ENCODE peak calls at places on chromosome 3, in four cellular contexts. W, B, Z and Q are unnamed samples.

GRCh38 chr3:40185029-40185695 is 124.3 kb upstream of the EIF1B start:
- DNase-seq in W (peak; percentile 53), Z (no peak), B (no peak), Q (peak; percentile 53)

GRCh38 chr3:124812291-124813265 is 74.6 kb downstream of the ITGB5 start:
- DNase-seq in W (no peak), B (peak; percentile 94), Z (peak; percentile 9), Q (peak; percentile 33)

GRCh38 chr3:46495901-46496456 is 1.8 kb upstream of the RTP3 start:
- DNase-seq in B (no peak), W (no peak), Z (no peak), Q (peak; percentile 70)

GRCh38 chr3:29478671-29479070 is 197.8 kb downstream of the RBMS3 start:
- DNase-seq in W (no peak), B (no peak), Z (no peak), Q (no peak)

GRCh38 chr3:194121881-194122280 is 14.1 kb upstream of the HES1 start:
- DNase-seq in B (peak; percentile 49), Z (peak; percentile 48), W (no peak), Q (no peak)

GRCh38 chr3:39185959-39186691 is 6.3 kb downstream of the XIRP1 start:
- DNase-seq in Z (no peak), B (no peak), W (no peak), Q (no peak)

GRCh38 chr3:186413615-186414415 is 51.8 kb upstream of the DGKG start:
- DNase-seq in W (peak; percentile 17), B (no peak), Z (no peak), Q (peak; percentile 56)

GRCh38 chr3:46112296-46112695 is 85.0 kb upstream of the XCR1 start:
- DNase-seq in W (no peak), Z (no peak), B (no peak), Q (no peak)

GRCh38 chr3:129587061-129587460 is 19.4 kb downstream of the PLXND1 start:
- DNase-seq in Z (no peak), B (no peak), W (no peak), Q (no peak)

GRCh38 chr3:136186330-136186729 is 9.8 kb downstream of the MSL2 start:
- DNase-seq in Z (no peak), W (no peak), B (no peak), Q (peak; percentile 31)

GRCh38 chr3:122245513-122246174 is 62.2 kb downstream of the CASR start:
- DNase-seq in Z (no peak), B (no peak), W (no peak), Q (peak; percentile 48)

GRCh38 chr3:13657660-13658435 is 108.9 kb downstream of the FBLN2 start:
- DNase-seq in W (no peak), B (peak; percentile 95), Z (peak; percentile 29), Q (peak; percentile 47)

GRCh38 chr3:112770026-112770626 is 76.5 kb downstream of the CD200R1L start:
- DNase-seq in B (no peak), Z (peak; percentile 24), W (no peak), Q (peak; percentile 41)
- TF ChIP-seq MYC in B (no peak), Z (no peak), W (no peak), Q (no peak)

DNA sequence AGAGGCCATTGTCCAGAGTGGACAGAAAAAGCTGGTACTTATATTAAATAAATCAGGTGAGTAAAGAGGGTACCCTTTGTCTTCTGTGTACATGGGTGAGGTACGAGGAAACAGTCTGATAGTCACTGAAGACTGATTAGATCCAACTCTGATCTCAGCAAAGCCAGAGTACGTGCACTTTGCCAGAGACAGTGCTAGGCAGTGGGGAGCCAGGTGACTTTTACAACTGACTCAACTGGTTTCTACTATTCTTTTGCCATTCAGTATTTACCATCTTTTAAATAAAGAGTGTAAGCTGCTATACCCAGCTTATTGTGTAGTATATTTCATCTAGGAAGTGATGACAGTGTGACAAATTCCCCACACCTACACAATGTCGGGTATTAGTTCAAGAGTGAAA is 3.3 kb downstream of the GNL3 start:
- DNase-seq in W (no peak), B (no peak), Z (no peak), Q (no peak)
- TF ChIP-seq MYC in W (no peak), B (no peak), Z (no peak), Q (no peak)

DNA sequence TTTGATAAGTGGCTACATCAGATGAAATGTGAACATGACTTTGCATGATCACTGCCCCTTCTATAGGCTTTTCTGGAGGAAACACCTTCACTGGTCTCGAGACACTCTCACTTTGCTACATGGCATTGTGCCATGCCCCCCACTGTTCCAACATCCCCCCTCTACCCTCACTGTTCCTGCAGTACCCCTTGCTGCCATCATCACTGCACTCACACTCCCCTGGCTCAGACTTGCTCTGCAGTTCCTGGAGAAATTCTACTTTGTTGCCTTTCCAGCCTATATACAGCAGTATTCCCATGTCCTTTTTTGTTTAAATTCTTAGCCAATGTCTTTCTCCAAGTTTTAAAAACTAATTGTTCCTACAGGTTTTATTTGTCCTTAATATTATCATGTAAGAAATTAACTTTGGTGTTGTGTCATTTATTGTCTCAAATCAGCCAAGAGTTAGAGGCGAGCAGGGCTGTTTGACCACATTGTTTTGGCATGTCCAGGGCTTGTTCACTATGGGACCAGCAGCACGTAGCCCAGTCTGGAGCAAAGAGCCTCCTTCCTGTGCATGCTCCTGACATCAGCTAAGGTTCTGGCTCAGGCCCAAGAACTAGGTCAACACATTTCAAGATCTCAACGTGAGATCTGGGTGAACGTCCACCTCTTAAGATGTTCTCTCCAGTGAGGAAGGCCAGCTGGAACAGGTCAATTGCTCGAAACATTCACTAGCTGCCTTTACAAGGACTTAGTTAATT is 246.4 kb downstream of the SLC9A9 start:
- DNase-seq in Z (peak; percentile 24), B (no peak), W (no peak), Q (no peak)
- TF ChIP-seq MYC in Z (no peak), B (no peak), W (no peak), Q (no peak)

DNA sequence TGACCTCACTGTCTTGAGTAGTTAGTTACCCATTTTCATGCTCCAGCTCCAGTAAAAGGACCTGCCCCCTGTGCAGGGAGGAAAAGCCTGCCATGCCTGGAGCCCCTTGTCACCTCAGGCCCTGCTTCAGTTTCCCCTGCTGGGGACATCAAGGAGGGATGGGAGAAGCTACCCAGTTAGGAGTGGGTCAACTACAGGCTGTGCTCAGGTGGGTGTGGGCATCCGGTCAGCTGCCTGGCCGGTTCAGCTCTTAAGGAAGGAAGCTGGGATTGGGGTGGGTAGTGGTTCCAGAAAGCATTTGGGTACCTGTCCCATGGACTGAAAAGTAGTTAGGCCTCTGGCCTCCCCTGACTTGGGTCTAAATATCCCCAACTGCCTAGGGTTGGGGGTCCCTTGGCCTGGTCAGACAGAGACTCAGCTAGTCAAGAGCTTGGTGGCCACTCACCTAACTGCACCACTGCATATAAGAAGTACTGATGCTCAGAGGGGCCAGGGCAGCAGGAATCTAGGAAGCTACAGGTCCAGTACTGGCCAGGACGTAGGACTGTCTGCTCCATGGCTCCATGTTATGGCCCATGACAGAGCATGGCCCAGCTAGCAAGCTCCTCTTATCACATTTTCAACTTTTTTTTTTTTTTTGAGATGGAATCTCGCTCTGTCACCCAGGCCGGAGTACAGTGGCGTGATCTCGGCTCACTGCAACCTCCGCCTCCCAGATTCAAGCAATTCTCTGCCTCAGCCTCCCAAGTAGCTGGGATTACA is 549 bp downstream of the LSMEM2 start:
- DNase-seq in B (no peak), Z (no peak), W (no peak), Q (no peak)
- TF ChIP-seq MYC in B (no peak), Z (no peak), W (no peak), Q (no peak)

DNA sequence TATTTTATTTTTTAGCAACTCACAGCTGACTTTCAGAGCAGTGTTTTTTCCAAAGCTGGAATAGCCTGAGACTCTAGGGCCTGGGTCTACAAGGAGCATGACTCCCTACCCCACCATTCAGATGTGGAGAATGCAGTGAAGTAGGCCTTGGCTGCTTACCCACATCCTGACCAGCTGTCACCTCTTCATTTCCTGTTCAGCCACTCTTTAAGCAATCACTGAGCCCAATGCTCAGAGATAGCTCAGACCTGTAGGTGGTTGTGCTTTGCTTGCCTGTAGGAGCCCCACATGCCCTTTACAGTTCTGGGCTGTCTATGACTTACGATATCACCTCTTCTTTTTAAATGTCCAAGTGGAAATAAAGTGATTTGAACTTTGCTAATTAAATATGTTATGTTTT is 148.1 kb downstream of the NEK11 start:
- DNase-seq in B (no peak), Z (no peak), W (peak; percentile 27), Q (peak; percentile 77)
- TF ChIP-seq MYC in B (no peak), Z (no peak), W (no peak), Q (no peak)

DNA sequence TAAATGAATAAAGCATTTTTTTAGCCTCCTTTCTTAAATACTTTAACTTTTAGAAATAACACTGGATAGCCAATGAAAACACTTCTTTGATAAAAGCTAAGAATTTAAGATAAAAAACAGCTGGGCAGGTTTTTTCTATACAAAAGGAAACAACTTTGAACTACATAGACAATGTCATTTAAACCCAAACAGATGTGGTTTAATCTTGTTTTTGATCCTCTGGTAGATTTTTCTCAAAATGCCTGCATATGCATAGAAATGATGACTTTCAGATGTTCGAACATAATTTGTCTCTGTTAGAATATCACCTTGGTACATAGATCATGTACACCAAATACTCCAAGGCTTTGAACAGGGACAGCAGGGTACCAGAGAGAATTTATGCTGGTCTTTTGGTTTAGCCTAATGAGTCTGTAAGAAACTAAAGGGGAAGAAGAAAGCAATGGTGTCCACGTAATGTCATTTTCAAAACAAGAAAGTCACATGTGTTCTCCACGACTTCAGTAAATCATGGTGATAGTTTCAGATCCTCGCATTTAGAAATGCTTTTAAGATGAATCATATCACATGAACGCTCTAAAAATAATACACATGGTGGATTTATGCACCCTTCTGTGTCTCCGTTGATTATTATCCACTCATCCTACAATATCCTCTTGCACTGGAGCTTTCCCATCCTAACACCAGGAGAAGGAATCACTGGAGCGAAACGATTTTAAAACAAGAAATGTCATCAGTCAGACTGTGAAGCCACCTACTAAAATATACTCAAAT is 160.1 kb upstream of the PDZRN3 start:
- DNase-seq in W (no peak), Z (no peak), B (no peak), Q (no peak)
- TF ChIP-seq MYC in W (no peak), Z (no peak), B (no peak), Q (no peak)

GRCh38 chr3:100781311-100781710 is 72.0 kb downstream of the TFG start:
- DNase-seq in Z (no peak), B (no peak), W (no peak), Q (no peak)
- TF ChIP-seq MYC in Z (no peak), B (no peak), W (no peak), Q (no peak)